ENCODE peak calls at places on chromosomes 6 and 20, in four cellular contexts. E, O, P and R are unnamed samples.

GRCh38 chr6:56314683-56315523 is 67.5 kb upstream of the COL21A1 start:
- DNase-seq in O (peak), E (peak), P (no peak), R (peak)

GRCh38 chr20:33014336-33015113 is 7.0 kb downstream of the BPIFB2 start:
- DNase-seq in O (no peak), E (no peak), P (no peak), R (no peak)

GRCh38 chr6:14321992-14322772 is 204.6 kb downstream of the CD83 start:
- DNase-seq in E (no peak), P (no peak), O (no peak), R (no peak)

GRCh38 chr6:93792751-93793150 is 373.4 kb upstream of the EPHA7 start:
- DNase-seq in P (no peak), O (no peak), E (no peak), R (no peak)

GRCh38 chr6:56642366-56643261 is at the start of gene DST:
- DNase-seq in E (peak), O (no peak), P (peak), R (no peak)

GRCh38 chr20:6169251-6169650 is 46.4 kb upstream of the FERMT1 start:
- DNase-seq in P (peak), O (no peak), E (peak), R (no peak)

GRCh38 chr6:38281131-38281530 is 358.6 kb downstream of the BTBD9 start:
- DNase-seq in P (no peak), E (no peak), O (no peak), R (no peak)

GRCh38 chr20:8414611-8415274 is 282.7 kb downstream of the PLCB1 start:
- DNase-seq in P (peak), E (peak), O (no peak), R (no peak)